ENCODE peak calls at places on chromosomes 11 and 22, in four cellular contexts. One of them, this sample, is unnamed.
A peak's percentile ranks its signal among the peaks of the same experiment; 100 is the strongest.

GRCh38 chr22:32535531-32536190 is 61.0 kb downstream of the FBXO7 start:
- DNase-seq in K562: no peak
- DNase-seq in HCT116: no peak
- DNase-seq in H1: no peak
- DNase-seq in this sample: no peak

GRCh38 chr11:65588199-65589054 is 7.2 kb downstream of the KCNK7 start:
- DNase-seq in HCT116: no peak
- DNase-seq in H1: no peak
- DNase-seq in K562: peak; percentile 72
- DNase-seq in this sample: peak; percentile 48

GRCh38 chr11:120127236-120127635 is 10.7 kb downstream of the TRIM29 start:
- DNase-seq in HCT116: no peak
- DNase-seq in H1: no peak
- DNase-seq in K562: no peak
- DNase-seq in this sample: no peak

GRCh38 chr11:27116684-27117083 is 76.1 kb downstream of the BBOX1 start:
- DNase-seq in HCT116: no peak
- DNase-seq in H1: no peak
- DNase-seq in K562: no peak
- DNase-seq in this sample: no peak

GRCh38 chr11:76658651-76659650 is 11.6 kb downstream of the LRRC32 start:
- DNase-seq in K562: no peak
- DNase-seq in H1: no peak
- DNase-seq in HCT116: no peak
- DNase-seq in this sample: no peak

GRCh38 chr11:78660451-78660850 is 85.8 kb upstream of the NARS2 start:
- DNase-seq in K562: no peak
- DNase-seq in H1: peak; percentile 33
- DNase-seq in HCT116: no peak
- DNase-seq in this sample: no peak

GRCh38 chr22:25362215-25362882 is 142.9 kb downstream of the CRYBB2 start:
- DNase-seq in H1: peak; percentile 98
- DNase-seq in K562: peak; percentile 74
- DNase-seq in HCT116: peak; percentile 21
- DNase-seq in this sample: peak; percentile 39

GRCh38 chr11:124098142-124098541 is 17.1 kb upstream of the VWA5A start:
- DNase-seq in H1: no peak
- DNase-seq in K562: no peak
- DNase-seq in HCT116: no peak
- DNase-seq in this sample: no peak

GRCh38 chr11:69683764-69684333 is 8.7 kb upstream of the LTO1 start:
- DNase-seq in HCT116: no peak
- DNase-seq in H1: peak; percentile 80
- DNase-seq in K562: no peak
- DNase-seq in this sample: no peak

GRCh38 chr11:61724437-61724836 is 28.0 kb upstream of the MYRF start:
- DNase-seq in HCT116: no peak
- DNase-seq in K562: no peak
- DNase-seq in H1: no peak
- DNase-seq in this sample: no peak

DNA sequence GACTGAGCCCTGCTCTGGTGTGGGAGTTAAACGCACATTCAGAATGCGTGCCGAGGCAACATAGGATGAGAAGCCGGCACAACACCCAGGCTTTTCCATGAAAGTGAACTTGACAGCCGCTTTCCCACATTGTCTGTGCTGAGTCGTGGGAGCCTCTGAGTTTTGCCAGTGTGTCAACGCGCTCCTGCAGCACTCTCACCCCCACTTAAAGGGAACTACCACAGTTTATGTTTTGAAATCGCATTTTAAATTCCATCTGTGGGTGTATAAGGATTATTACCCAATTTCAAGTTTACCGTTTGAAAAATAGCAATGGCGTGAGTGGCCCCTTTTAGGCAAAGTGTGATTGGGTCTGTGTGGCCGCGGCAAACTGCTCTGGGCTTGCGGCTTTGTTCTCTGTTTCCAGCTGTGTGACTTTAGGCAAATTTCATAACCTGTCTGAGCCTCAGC is 81.5 kb downstream of the FBLN1 start:
- DNase-seq in HCT116: no peak
- DNase-seq in H1: no peak
- DNase-seq in K562: no peak
- DNase-seq in this sample: no peak
- TF ChIP-seq YY1 in HCT116: no peak
- TF ChIP-seq YY1 in H1: no peak
- TF ChIP-seq YY1 in K562: no peak
- TF ChIP-seq YY1 in this sample: no peak

GRCh38 chr11:71478216-71478840 is 25.3 kb downstream of the NADSYN1 start:
- DNase-seq in H1: no peak
- DNase-seq in K562: no peak
- DNase-seq in HCT116: no peak
- DNase-seq in this sample: no peak
- TF ChIP-seq YY1 in H1: no peak
- TF ChIP-seq YY1 in K562: no peak
- TF ChIP-seq YY1 in HCT116: no peak
- TF ChIP-seq YY1 in this sample: no peak

GRCh38 chr11:13259374-13259773 is 18.2 kb upstream of the BMAL1 start:
- DNase-seq in K562: no peak
- DNase-seq in HCT116: no peak
- DNase-seq in H1: no peak
- DNase-seq in this sample: no peak

GRCh38 chr11:13261600-13262061 is 16.0 kb upstream of the BMAL1 start:
- DNase-seq in H1: no peak
- DNase-seq in HCT116: peak; percentile 86
- DNase-seq in K562: no peak
- DNase-seq in this sample: no peak

GRCh38 chr11:13260196-13260962 is 17.2 kb upstream of the BMAL1 start:
- DNase-seq in H1: no peak
- DNase-seq in HCT116: no peak
- DNase-seq in K562: no peak
- DNase-seq in this sample: no peak

GRCh38 chr11:13260963-13261599 is 16.5 kb upstream of the BMAL1 start:
- DNase-seq in K562: no peak
- DNase-seq in H1: no peak
- DNase-seq in HCT116: no peak
- DNase-seq in this sample: no peak

DNA sequence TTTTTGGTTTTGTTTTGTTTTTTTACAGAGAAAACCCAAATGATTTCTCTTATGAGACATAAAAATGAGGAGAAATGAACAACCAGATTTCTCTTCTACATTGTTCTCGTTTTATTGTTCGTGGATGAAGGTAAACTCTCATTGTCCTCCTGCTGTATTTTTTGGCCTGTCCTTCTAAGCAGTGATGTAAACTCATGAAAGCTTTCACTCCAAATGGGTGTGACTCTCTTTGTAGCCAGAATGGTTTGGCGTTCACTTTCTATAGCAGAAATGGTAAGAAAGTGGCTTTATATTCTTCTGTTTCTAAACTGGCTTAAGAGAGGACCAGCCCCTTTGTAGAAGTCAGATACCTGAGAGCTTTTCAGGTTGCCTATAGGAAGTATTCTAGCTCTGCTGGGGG is 15.5 kb upstream of the BMAL1 start:
- DNase-seq in H1: no peak
- DNase-seq in HCT116: peak; percentile 23
- DNase-seq in K562: no peak
- DNase-seq in this sample: no peak
- TF ChIP-seq YY1 in H1: no peak
- TF ChIP-seq YY1 in HCT116: no peak
- TF ChIP-seq YY1 in K562: no peak
- TF ChIP-seq YY1 in this sample: no peak

GRCh38 chr11:12173111-12173510 is 62.7 kb downstream of the MICAL2 start:
- DNase-seq in K562: no peak
- DNase-seq in HCT116: no peak
- DNase-seq in H1: no peak
- DNase-seq in this sample: no peak

GRCh38 chr11:12174145-12175143 is 64.1 kb downstream of the MICAL2 start:
- DNase-seq in K562: no peak
- DNase-seq in HCT116: no peak
- DNase-seq in H1: no peak
- DNase-seq in this sample: no peak

GRCh38 chr11:12172493-12173013 is 62.2 kb downstream of the MICAL2 start:
- DNase-seq in H1: no peak
- DNase-seq in K562: peak; percentile 41
- DNase-seq in HCT116: no peak
- DNase-seq in this sample: no peak

GRCh38 chr11:12177739-12178338 is 67.4 kb downstream of the MICAL2 start:
- DNase-seq in K562: no peak
- DNase-seq in HCT116: no peak
- DNase-seq in H1: no peak
- DNase-seq in this sample: no peak

GRCh38 chr11:12175694-12176241 is 65.4 kb downstream of the MICAL2 start:
- DNase-seq in HCT116: peak; percentile 81
- DNase-seq in H1: no peak
- DNase-seq in K562: no peak
- DNase-seq in this sample: no peak
- TF ChIP-seq YY1 in HCT116: peak; percentile 70
- TF ChIP-seq YY1 in H1: no peak
- TF ChIP-seq YY1 in K562: no peak
- TF ChIP-seq YY1 in this sample: no peak

DNA sequence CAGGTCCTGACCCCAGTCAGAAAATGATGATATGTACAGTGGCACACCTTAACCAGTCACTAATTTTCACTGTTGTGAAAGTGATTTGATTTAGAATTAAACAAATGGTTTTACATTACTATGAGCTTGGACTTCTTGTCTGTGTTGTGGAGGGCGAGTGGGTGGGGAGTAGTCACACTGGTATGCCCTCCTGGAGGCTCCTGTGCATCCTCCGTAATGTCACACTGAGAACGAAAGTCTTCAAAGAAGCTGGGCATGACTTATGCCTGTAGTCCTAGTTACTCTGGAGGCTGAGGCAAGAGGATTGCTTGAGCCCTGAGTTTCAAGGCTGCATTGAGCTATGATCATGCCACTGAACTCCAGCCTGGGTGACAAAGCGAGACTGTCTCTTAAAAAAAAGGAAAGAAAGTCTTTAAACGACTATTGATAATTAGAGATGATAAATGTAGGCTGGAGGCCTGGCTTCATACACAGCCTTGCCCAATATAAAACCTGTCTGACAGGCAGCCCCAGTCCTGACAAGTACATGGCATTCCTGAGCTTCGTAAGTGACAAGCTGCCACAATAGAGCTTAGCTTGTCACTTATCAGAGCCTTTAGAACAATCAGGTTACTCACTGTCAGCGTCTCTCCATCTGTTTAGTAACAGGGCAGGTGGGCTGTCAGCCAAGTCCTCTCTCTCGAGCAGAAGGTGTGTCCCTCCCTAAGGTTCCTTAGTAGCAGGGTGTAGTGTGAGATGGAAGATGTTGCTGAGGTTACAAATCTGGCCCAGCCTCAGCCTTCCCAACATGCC is 5.0 kb upstream of the LIMK2 start:
- DNase-seq in HCT116: no peak
- DNase-seq in H1: no peak
- DNase-seq in K562: no peak
- DNase-seq in this sample: no peak
- TF ChIP-seq YY1 in HCT116: no peak
- TF ChIP-seq YY1 in H1: no peak
- TF ChIP-seq YY1 in K562: no peak
- TF ChIP-seq YY1 in this sample: no peak

This sample was measured in NT2/D1.